ENCODE peak calls at places on chromosomes 3 and 15, in ten cellular contexts. J is sigmoid colon, P is psoas muscle, W is adrenal gland, G is IMR-90, I is right atrium auricular region, Q is GM13976, S is BJ, E is choroid plexus epithelial cell, K is Calu3. F is an unnamed sample.

GRCh38 chr3:122609798-122610559 is 32.5 kb downstream of the PARP15 start:
- DNase-seq in J (no peak), P (no peak), W (no peak), G (peak), I (no peak), Q (peak), S (peak), E (peak), K (peak), F (peak)

GRCh38 chr15:39880718-39881387 is 39.2 kb downstream of the GPR176 start:
- DNase-seq in J (no peak), P (no peak), W (no peak), G (no peak), I (no peak), Q (no peak), S (no peak), E (no peak), K (no peak), F (no peak)

GRCh38 chr3:44058022-44058867 is 183.4 kb upstream of the TOPAZ1 start:
- DNase-seq in J (no peak), P (no peak), W (no peak), G (peak), I (no peak), Q (peak), S (no peak), E (peak), K (peak), F (peak)

GRCh38 chr15:45640610-45641009 is 5.8 kb downstream of the SQOR start:
- DNase-seq in J (no peak), P (no peak), W (no peak), G (peak), I (no peak), Q (no peak), S (peak), E (peak), K (peak), F (no peak)

GRCh38 chr3:136952292-136952691 is 5.5 kb upstream of the IL20RB start:
- DNase-seq in J (no peak), P (no peak), W (no peak), G (peak), I (no peak), Q (no peak), S (no peak), E (peak), K (no peak), F (no peak)

GRCh38 chr3:108524547-108524946 is 14.2 kb upstream of the MYH15 start:
- DNase-seq in J (no peak), P (no peak), W (no peak), G (peak), I (no peak), Q (no peak), S (no peak), E (peak), K (no peak), F (no peak)

GRCh38 chr3:43123895-43124294 is 18.0 kb upstream of the POMGNT2 start:
- DNase-seq in J (no peak), P (no peak), W (no peak), G (no peak), I (no peak), Q (no peak), S (no peak), E (no peak), K (no peak), F (no peak)

GRCh38 chr3:59731909-59732308 is 682.1 kb upstream of the CFAP20DC start:
- DNase-seq in J (no peak), P (no peak), W (no peak), G (no peak), I (no peak), Q (no peak), S (no peak), E (no peak), K (no peak), F (no peak)

GRCh38 chr3:28590216-28590615 is 241.6 kb upstream of the AZI2 start:
- DNase-seq in J (no peak), P (no peak), W (no peak), G (peak), I (no peak), Q (no peak), S (no peak), E (no peak), K (no peak), F (no peak)

GRCh38 chr15:75416584-75416983 is 34.9 kb downstream of the SIN3A start:
- DNase-seq in J (no peak), P (no peak), W (no peak), G (no peak), I (no peak), Q (no peak), S (no peak), E (no peak), K (no peak), F (no peak)

GRCh38 chr15:51799174-51799907 is 30.1 kb upstream of the TMOD3 start:
- DNase-seq in J (no peak), P (no peak), W (no peak), G (no peak), I (no peak), Q (no peak), S (no peak), E (no peak), K (no peak), F (no peak)

GRCh38 chr15:85010472-85011209 is 29.0 kb downstream of the PDE8A start:
- DNase-seq in J (no peak), P (no peak), W (no peak), G (no peak), I (no peak), Q (no peak), S (no peak), E (peak), K (no peak), F (no peak)
- TF ChIP-seq CTCF in J (no peak), P (peak), W (no peak), G (no peak), I (no peak), Q (no peak), S (no peak), E (no peak), K (no peak), F (no peak)

GRCh38 chr3:69426905-69427304 is 41.0 kb upstream of the FRMD4B start:
- DNase-seq in J (no peak), P (no peak), W (no peak), G (no peak), I (no peak), Q (no peak), S (no peak), E (no peak), K (no peak), F (no peak)
- TF ChIP-seq CTCF in J (no peak), P (no peak), W (no peak), G (no peak), I (peak), Q (no peak), S (peak), E (no peak), K (no peak), F (no peak)

GRCh38 chr3:183038221-183038620 is 57.9 kb upstream of the DCUN1D1 start:
- DNase-seq in J (no peak), P (no peak), W (no peak), G (no peak), I (no peak), Q (no peak), S (no peak), E (peak), K (peak), F (no peak)

GRCh38 chr3:183032904-183033555 is 52.7 kb upstream of the DCUN1D1 start:
- DNase-seq in J (no peak), P (no peak), W (no peak), G (no peak), I (no peak), Q (no peak), S (no peak), E (no peak), K (no peak), F (no peak)

GRCh38 chr3:183044547-183045229 is 54.6 kb downstream of the MCCC1 start:
- DNase-seq in J (no peak), P (no peak), W (no peak), G (no peak), I (no peak), Q (peak), S (no peak), E (no peak), K (no peak), F (peak)

GRCh38 chr3:183033746-183034145 is 53.4 kb upstream of the DCUN1D1 start:
- DNase-seq in J (no peak), P (no peak), W (no peak), G (peak), I (no peak), Q (no peak), S (peak), E (peak), K (no peak), F (no peak)

DNA sequence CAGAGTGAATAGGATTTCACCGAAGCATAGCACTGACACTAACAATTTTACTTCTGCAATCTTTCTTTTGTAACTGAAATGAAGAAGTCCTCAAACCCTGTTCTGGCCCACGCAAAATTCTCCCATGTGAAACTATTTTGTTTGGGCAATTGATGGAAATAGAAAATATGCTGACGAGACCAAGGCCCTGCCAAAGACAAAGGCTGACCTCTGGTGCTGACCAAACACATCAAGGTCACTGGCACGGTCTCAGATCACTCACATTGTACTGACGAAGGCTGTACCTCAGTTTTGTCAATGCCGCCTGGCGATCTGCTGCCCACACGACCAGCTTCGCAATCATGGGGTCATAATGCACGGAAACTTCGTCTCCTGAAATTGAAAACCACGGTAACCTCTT is 58.4 kb upstream of the DCUN1D1 start:
- DNase-seq in J (no peak), P (no peak), W (peak), G (no peak), I (no peak), Q (no peak), S (no peak), E (no peak), K (no peak), F (no peak)
- TF ChIP-seq CTCF in J (no peak), P (no peak), W (no peak), G (no peak), I (no peak), Q (no peak), S (no peak), E (no peak), K (no peak), F (no peak)

DNA sequence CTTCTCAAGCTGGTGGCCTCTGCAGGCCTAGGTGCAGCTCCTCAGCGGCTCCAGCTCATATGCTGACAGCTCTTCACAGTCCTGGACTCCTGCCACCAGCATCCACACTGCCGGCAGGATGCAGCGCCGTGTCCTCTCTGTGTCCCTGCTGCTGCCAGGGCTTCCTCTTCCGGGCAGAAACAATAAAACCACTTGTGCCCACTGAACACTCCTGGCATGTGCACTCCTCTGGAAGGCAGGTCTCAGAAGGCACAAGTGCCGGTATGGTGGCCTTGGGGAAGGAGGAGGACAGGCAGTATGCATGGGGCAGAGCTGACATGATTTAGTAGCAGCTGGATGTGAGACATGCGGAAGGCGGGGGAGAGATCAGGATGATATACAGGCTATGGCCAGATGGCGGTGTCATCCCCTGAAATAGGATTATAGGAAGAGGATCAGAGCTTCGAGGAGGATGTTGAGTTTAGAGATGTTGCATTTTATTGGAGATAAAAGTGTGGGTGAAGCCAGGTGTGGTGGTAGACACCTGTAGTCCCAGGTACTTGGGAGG is 7.5 kb upstream of the MAN2A2 start:
- DNase-seq in J (no peak), P (no peak), W (peak), G (no peak), I (no peak), Q (no peak), S (no peak), E (peak), K (no peak), F (no peak)
- TF ChIP-seq CTCF in J (no peak), P (no peak), W (peak), G (no peak), I (no peak), Q (no peak), S (peak), E (peak), K (peak), F (no peak)

DNA sequence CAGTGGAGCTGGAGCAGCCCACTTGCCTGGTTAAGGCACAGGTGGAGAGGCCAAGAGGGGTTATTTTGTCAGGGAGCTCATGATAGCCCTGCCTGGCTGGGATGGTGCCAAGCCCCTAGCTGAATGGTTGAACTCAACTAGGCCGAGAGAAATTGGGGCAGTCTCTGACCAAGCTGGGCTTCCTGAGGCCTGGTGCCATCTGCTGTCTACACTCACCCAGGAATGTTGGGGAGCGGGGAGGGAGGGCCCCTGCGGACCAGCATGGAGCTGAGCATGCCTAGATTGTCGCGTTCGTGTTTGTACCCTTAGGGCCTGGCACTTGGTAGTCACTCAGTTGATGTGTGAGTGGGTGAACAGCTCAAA is 1.2 kb downstream of the BRPF1 start:
- DNase-seq in J (no peak), P (no peak), W (peak), G (peak), I (no peak), Q (no peak), S (no peak), E (no peak), K (no peak), F (no peak)
- TF ChIP-seq CTCF in J (no peak), P (no peak), W (no peak), G (no peak), I (no peak), Q (no peak), S (peak), E (no peak), K (no peak), F (no peak)

DNA sequence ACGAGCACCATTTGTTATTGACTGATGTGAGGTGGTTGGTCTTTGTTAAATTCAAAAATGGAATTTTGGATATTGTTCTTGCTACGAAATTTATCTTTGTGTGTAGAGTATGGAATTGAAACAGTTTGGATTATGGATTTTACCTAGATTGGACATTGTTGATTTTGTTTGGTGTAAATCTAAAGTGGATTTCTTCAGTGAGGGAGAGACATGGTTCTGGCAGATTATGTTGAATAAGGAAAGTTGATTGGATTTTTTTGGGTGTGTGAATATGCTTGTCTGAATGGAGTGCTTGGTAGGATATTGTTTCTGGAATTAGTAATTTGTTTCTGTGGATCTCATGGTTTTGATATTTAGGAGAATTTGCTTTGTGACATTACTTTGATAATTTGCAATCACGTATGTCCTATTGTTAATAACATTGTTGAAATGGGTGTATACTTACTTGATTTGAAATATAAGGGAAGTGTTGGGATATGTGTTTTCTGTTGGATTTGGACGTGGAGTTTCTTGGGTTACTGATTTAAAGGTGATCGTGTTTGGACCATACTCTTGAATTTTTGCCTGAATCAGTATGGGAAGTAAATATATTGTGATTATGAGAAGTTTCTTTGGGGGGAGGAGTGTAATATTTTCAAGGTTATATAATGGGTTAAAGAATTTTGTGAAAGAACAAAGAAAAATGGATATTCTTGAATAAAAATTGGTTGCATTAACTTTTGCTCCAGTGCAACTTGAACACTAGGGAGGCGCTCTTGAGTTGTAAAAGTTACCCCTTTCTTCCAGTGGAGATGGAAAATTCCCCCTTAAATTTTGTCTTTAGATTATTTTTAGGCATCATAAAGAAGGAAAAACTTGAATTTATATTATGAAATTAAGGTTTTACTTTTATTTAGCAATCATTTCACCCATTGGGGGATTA is 875 bp upstream of the CHD2 start:
- DNase-seq in J (no peak), P (no peak), W (no peak), G (peak), I (no peak), Q (no peak), S (no peak), E (no peak), K (peak), F (no peak)
- TF ChIP-seq CTCF in J (no peak), P (peak), W (peak), G (peak), I (no peak), Q (no peak), S (peak), E (peak), K (peak), F (no peak)

GRCh38 chr3:112628038-112628437 is 12.9 kb downstream of the CCDC80 start:
- DNase-seq in J (no peak), P (no peak), W (no peak), G (no peak), I (no peak), Q (no peak), S (no peak), E (no peak), K (no peak), F (no peak)
- TF ChIP-seq CTCF in J (no peak), P (no peak), W (no peak), G (no peak), I (no peak), Q (no peak), S (no peak), E (no peak), K (no peak), F (no peak)

DNA sequence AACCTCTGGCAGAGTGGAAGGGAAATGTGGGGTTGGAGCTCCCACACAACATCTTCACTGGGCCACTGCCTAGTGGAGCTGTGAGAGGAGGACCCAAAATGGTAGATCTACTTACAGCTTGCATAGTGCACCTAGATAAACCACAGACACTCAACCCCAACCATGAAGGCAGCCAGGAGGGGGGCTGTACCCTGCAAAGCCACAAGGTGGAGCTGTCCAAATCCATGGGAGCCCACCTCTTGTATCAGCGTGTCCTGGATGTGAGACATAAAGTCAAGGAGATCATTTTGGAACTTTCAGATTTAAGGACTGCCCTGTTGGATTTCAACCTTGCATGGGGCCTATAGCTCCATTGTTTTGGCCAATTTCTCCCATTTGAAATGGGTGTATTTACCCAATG is 20.9 kb downstream of the TP63 start:
- DNase-seq in J (no peak), P (no peak), W (no peak), G (peak), I (no peak), Q (no peak), S (no peak), E (peak), K (no peak), F (no peak)
- TF ChIP-seq CTCF in J (no peak), P (no peak), W (no peak), G (peak), I (no peak), Q (peak), S (peak), E (peak), K (peak), F (no peak)

DNA sequence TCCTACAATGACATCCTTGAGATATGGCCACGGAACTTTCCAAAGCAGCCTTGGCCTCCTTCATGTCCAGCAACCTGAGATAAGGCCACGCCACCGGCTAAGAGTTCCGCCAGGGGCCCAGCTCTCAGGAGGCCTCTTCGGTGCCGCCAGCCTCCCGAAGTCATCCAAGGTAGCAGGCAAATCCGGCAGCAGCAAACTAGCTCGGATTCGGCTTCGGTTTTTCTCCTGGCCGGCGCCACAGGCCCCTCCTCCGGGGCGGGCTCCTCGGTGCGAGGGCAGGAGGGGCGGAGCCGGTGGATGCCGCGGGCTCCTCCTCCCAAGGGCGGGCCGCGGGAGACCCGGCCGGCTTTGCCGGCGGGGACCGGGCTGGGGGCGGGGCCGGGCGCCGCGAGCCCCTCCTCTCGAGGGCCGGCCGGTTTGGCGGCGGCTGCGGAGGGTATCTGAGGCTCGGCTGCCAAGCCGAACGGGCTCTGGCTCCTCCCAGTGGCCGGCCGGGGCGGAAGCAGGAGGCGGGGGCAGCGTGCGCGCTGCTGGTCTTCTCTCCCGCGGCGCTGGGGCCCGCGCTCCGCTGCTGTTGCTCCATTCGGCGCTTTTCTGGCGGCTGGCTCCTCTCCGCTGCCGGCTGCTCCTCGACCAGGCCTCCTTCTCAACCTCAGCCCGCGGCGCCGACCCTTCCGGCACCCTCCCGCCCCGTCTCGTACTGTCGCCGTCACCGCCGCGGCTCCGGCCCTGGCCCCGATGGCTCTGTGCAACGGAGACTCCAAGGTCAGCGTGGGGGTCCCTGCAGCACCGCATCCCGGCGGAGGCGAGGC is at the start of gene GMPS:
- DNase-seq in J (peak), P (peak), W (peak), G (peak), I (peak), Q (peak), S (peak), E (peak), K (peak), F (peak)
- TF ChIP-seq CTCF in J (no peak), P (peak), W (peak), G (peak), I (peak), Q (peak), S (peak), E (peak), K (peak), F (peak)

F was measured in GM10248.